ENCODE peak calls at places on chromosomes 4 and X, in nine cellular contexts. V is T follicular helper cell; C is choroid plexus epithelial cell; B is stimulated activated CD4-positive, alpha-beta T cell treated with anti-CD3 and anti-CD28 coated beads, Interleukin-2, amount 100 ng/mL, for 48 hours; H is cerebellum; L is mucosa of descending colon; A is NCI-H1092 treated with DMSO at 0.1 percent for 48 hours; X is NB4; Q is NCI-H748 treated with DMSO at 0.1 percent for 48 hours. P is an unnamed sample.

GRCh38 chr4:6346373-6347110 is 76.9 kb downstream of the WFS1 start:
- DNase-seq in V (no peak), C (no peak), B (no peak), H (no peak), L (no peak), A (no peak), X (no peak), Q (no peak), P (no peak)

GRCh38 chr4:83207497-83208105 is 77.0 kb downstream of the COQ2 start:
- DNase-seq in V (no peak), C (peak), B (no peak), H (no peak), L (peak), A (no peak), X (no peak), Q (no peak), P (no peak)

GRCh38 chrX:136395271-136395670 is 92.5 kb upstream of the BRS3 start:
- DNase-seq in V (no peak), C (peak), B (no peak), H (no peak), L (no peak), A (no peak), X (no peak), Q (no peak), P (no peak)

GRCh38 chr4:108068422-108068821 is 78.7 kb downstream of the HADH start:
- DNase-seq in V (no peak), C (peak), B (no peak), H (no peak), L (no peak), A (no peak), X (no peak), Q (no peak), P (no peak)

GRCh38 chr4:26573389-26573794 is 10.5 kb upstream of the TBC1D19 start:
- DNase-seq in V (no peak), C (peak), B (no peak), H (no peak), L (no peak), A (no peak), X (peak), Q (no peak), P (no peak)

GRCh38 chrX:100643943-100644587 is at the start of gene SRPX2:
- DNase-seq in V (no peak), C (peak), B (no peak), H (no peak), L (peak), A (no peak), X (peak), Q (no peak), P (no peak)

GRCh38 chr4:4919926-4920325 is 60.5 kb downstream of the MSX1 start:
- DNase-seq in V (no peak), C (no peak), B (no peak), H (no peak), L (no peak), A (no peak), X (no peak), Q (no peak), P (no peak)

GRCh38 chrX:139881572-139881971 is 51.3 kb downstream of the ATP11C start:
- DNase-seq in V (no peak), C (peak), B (no peak), H (no peak), L (no peak), A (no peak), X (no peak), Q (no peak), P (no peak)

GRCh38 chr4:3415471-3416141 is 26.2 kb upstream of the HGFAC start:
- DNase-seq in V (no peak), C (no peak), B (no peak), H (no peak), L (no peak), A (no peak), X (no peak), Q (no peak), P (no peak)

GRCh38 chr4:80124246-80125211 is 51.5 kb upstream of the ANTXR2 start:
- DNase-seq in V (no peak), C (no peak), B (no peak), H (no peak), L (no peak), A (no peak), X (peak), Q (no peak), P (no peak)

GRCh38 chr4:76543378-76543777 is 108.3 kb downstream of the SHROOM3 start:
- DNase-seq in V (no peak), C (no peak), B (no peak), H (no peak), L (no peak), A (no peak), X (no peak), Q (no peak), P (no peak)

GRCh38 chrX:26586570-26586969 is 370.6 kb downstream of the MAGEB5 start:
- DNase-seq in V (no peak), C (no peak), B (no peak), H (peak), L (no peak), A (no peak), X (no peak), Q (no peak), P (no peak)

GRCh38 chrX:20320461-20321159 is 53.9 kb upstream of the RPS6KA3 start:
- DNase-seq in V (no peak), C (no peak), B (no peak), H (no peak), L (peak), A (peak), X (peak), Q (peak), P (no peak)

GRCh38 chr4:54971474-54971950 is 153.9 kb downstream of the KDR start:
- DNase-seq in V (no peak), C (peak), B (no peak), H (peak), L (peak), A (peak), X (peak), Q (peak), P (no peak)

GRCh38 chr4:102387552-102388150 is 42.4 kb upstream of the SLC39A8 start:
- DNase-seq in V (no peak), C (peak), B (no peak), H (peak), L (no peak), A (no peak), X (no peak), Q (no peak), P (no peak)

GRCh38 chrX:109732319-109732779 is 708 bp downstream of the ACSL4 start:
- DNase-seq in V (no peak), C (peak), B (peak), H (peak), L (peak), A (peak), X (peak), Q (no peak), P (no peak)

GRCh38 chrX:100863326-100863854 is 10.8 kb downstream of the NOX1 start:
- DNase-seq in V (no peak), C (peak), B (no peak), H (no peak), L (no peak), A (no peak), X (peak), Q (no peak), P (no peak)

P was measured in H1.